ENCODE peak calls at places on chromosome 6, in seven cellular contexts. D is stimulated activated CD4-positive, alpha-beta T cell treated with anti-CD3 and anti-CD28 coated beads, TNF-alpha, amount 100 ng/mL, for 4 hours; M is left lung; N is cardiac fibroblast; Q is RCC 7860; J is HFF-Myc; R is astrocyte of the spinal cord. Z is an unnamed sample.

GRCh38 chr6:16470502-16471221 is 232.3 kb downstream of the GMPR start:
- DNase-seq in D (no peak), Q (no peak), R (no peak), J (no peak), N (no peak), M (no peak), Z (peak; percentile 39)

GRCh38 chr6:25354078-25354940 is 75.1 kb downstream of the CARMIL1 start:
- DNase-seq in J (no peak), R (peak; percentile 6), D (no peak), N (no peak), M (no peak), Q (no peak), Z (no peak)

GRCh38 chr6:21536280-21536766 is 57.2 kb upstream of the SOX4 start:
- DNase-seq in N (no peak), R (no peak), J (no peak), Q (no peak), M (no peak), D (no peak), Z (no peak)

GRCh38 chr6:24666097-24666615 is 543 bp downstream of the TDP2 start:
- DNase-seq in J (no peak), D (no peak), M (peak; percentile 56), Q (no peak), N (no peak), R (peak; percentile 48), Z (peak; percentile 41)

GRCh38 chr6:2876210-2877056 is 26.7 kb downstream of the SERPINB9 start:
- DNase-seq in M (peak; percentile 83), D (no peak), J (peak; percentile 38), R (peak; percentile 92), N (peak; percentile 97), Q (peak; percentile 91), Z (no peak)

GRCh38 chr6:11043552-11043960 is 549 bp downstream of the ELOVL2 start:
- DNase-seq in D (no peak), Q (no peak), M (no peak), J (no peak), N (no peak), R (no peak), Z (no peak)

GRCh38 chr6:92779758-92780157 is 639.6 kb downstream of the EPHA7 start:
- DNase-seq in M (peak; percentile 36), N (peak; percentile 26), J (no peak), R (peak; percentile 79), D (no peak), Q (no peak), Z (peak; percentile 69)

GRCh38 chr6:34552620-34553019 is 3.5 kb downstream of the SPDEF start:
- DNase-seq in N (no peak), D (no peak), J (no peak), M (no peak), R (no peak), Q (no peak), Z (no peak)

GRCh38 chr6:3046295-3046694 is 22.0 kb upstream of the RIPK1 start:
- DNase-seq in M (no peak), R (no peak), D (no peak), J (no peak), N (no peak), Q (no peak), Z (no peak)

GRCh38 chr6:137734005-137734874 is 132.8 kb upstream of the TNFAIP3 start:
- DNase-seq in R (no peak), N (no peak), J (no peak), D (no peak), M (no peak), Q (no peak), Z (no peak)

GRCh38 chr6:42017021-42017643 is 33.2 kb upstream of the TAF8 start:
- DNase-seq in R (peak; percentile 82), M (no peak), J (peak; percentile 43), D (no peak), Q (peak; percentile 38), N (peak; percentile 82), Z (no peak)

GRCh38 chr6:116476021-116476678 is 15.0 kb downstream of the CALHM6 start:
- DNase-seq in R (no peak), Q (no peak), N (peak; percentile 57), J (peak; percentile 17), M (no peak), D (no peak), Z (peak; percentile 13)

Z was measured in A673.